ENCODE peak calls at places on chromosomes 3 and 15, in ten cellular contexts. E is nephron progenitor cell; O is activated CD8-positive, alpha-beta memory T cell treated with anti-CD3 and anti-CD28 coated beads for 48 hours; Y is LoVo; M is adipocyte; Z is astrocyte of the cerebellum; D is 8988T; G is erythroblast; L is NCI-H345; S is activated CD8-positive, alpha-beta T cell treated with anti-CD3 and anti-CD28 coated beads for 36 hours. N is an unnamed sample.

GRCh38 chr3:184685646-184686045 is 26.2 kb downstream of the MAGEF1 start:
- DNase-seq in E (peak; percentile 31), O (no peak), Y (no peak), M (no peak), Z (no peak), D (no peak), G (no peak), L (no peak), S (no peak), N (no peak)

GRCh38 chr15:73717802-73718201 is 33.6 kb downstream of the CD276 start:
- DNase-seq in E (no peak), O (no peak), Y (no peak), M (no peak), Z (no peak), D (no peak), G (no peak), L (no peak), S (no peak), N (no peak)

GRCh38 chr3:120506828-120507774 is 56.3 kb upstream of the FSTL1 start:
- DNase-seq in E (peak; percentile 43), O (no peak), Y (peak; percentile 51), M (peak; percentile 79), Z (no peak), D (no peak), G (peak; percentile 25), L (no peak), S (peak; percentile 20), N (peak; percentile 75)

GRCh38 chr15:89858661-89859458 is 34.9 kb downstream of the AP3S2 start:
- DNase-seq in E (no peak), O (no peak), Y (no peak), M (no peak), Z (no peak), D (no peak), G (no peak), L (no peak), S (no peak), N (no peak)

GRCh38 chr15:82139823-82140268 is 94.0 kb upstream of the MEX3B start:
- DNase-seq in E (no peak), O (no peak), Y (peak; percentile 32), M (peak; percentile 93), Z (no peak), D (no peak), G (peak; percentile 52), L (peak; percentile 1), S (no peak), N (no peak)

GRCh38 chr3:119628816-119629445 is 31.2 kb downstream of the PLA1A start:
- DNase-seq in E (no peak), O (no peak), Y (peak; percentile 20), M (peak; percentile 30), Z (peak; percentile 32), D (no peak), G (no peak), L (no peak), S (no peak), N (no peak)

GRCh38 chr3:188926741-188927650 is 244.8 kb upstream of the TPRG1 start:
- DNase-seq in E (peak; percentile 20), O (no peak), Y (no peak), M (no peak), Z (no peak), D (no peak), G (no peak), L (no peak), S (no peak), N (no peak)

GRCh38 chr3:87498358-87499080 is 222.1 kb upstream of the POU1F1 start:
- DNase-seq in E (no peak), O (no peak), Y (peak; percentile 52), M (no peak), Z (no peak), D (no peak), G (no peak), L (no peak), S (no peak), N (no peak)

GRCh38 chr15:39281094-39281493 is 299.8 kb upstream of the THBS1 start:
- DNase-seq in E (no peak), O (no peak), Y (no peak), M (no peak), Z (peak; percentile 76), D (no peak), G (no peak), L (no peak), S (no peak), N (no peak)

GRCh38 chr3:165653130-165653778 is 184.0 kb downstream of the BCHE start:
- DNase-seq in E (no peak), O (no peak), Y (no peak), M (no peak), Z (no peak), D (no peak), G (no peak), L (no peak), S (no peak), N (no peak)

GRCh38 chr15:74906193-74906449 is 530 bp downstream of the FAM219B start:
- DNase-seq in E (no peak), O (no peak), Y (no peak), M (no peak), Z (no peak), D (no peak), G (peak; percentile 62), L (no peak), S (peak; percentile 46), N (no peak)

GRCh38 chr15:33860749-33861148 is 107.5 kb upstream of the CHRM5 start:
- DNase-seq in E (no peak), O (no peak), Y (no peak), M (peak; percentile 39), Z (no peak), D (no peak), G (peak; percentile 8), L (no peak), S (no peak), N (no peak)

GRCh38 chr3:13251166-13251892 is 168.8 kb downstream of the NUP210 start:
- DNase-seq in E (no peak), O (no peak), Y (no peak), M (no peak), Z (no peak), D (no peak), G (no peak), L (no peak), S (no peak), N (no peak)

GRCh38 chr3:128922804-128923459 is 43.5 kb downstream of the ACAD9 start:
- DNase-seq in E (no peak), O (peak; percentile 23), Y (no peak), M (no peak), Z (no peak), D (no peak), G (no peak), L (no peak), S (peak; percentile 83), N (no peak)

GRCh38 chr3:172832983-172833382 is 82.5 kb downstream of the ECT2 start:
- DNase-seq in E (no peak), O (no peak), Y (no peak), M (no peak), Z (no peak), D (no peak), G (no peak), L (no peak), S (no peak), N (no peak)

GRCh38 chr3:119294889-119295769 is 946 bp downstream of the ARHGAP31 start:
- DNase-seq in E (peak; percentile 43), O (no peak), Y (no peak), M (peak; percentile 69), Z (no peak), D (no peak), G (peak; percentile 49), L (no peak), S (peak; percentile 81), N (peak; percentile 86)

GRCh38 chr15:66233487-66234415 is 19.8 kb downstream of the MEGF11 start:
- DNase-seq in E (no peak), O (no peak), Y (peak; percentile 34), M (no peak), Z (no peak), D (no peak), G (peak; percentile 71), L (no peak), S (peak; percentile 56), N (no peak)

GRCh38 chr3:64505419-64505818 is 182.4 kb downstream of the ADAMTS9 start:
- DNase-seq in E (no peak), O (no peak), Y (no peak), M (peak; percentile 46), Z (no peak), D (no peak), G (no peak), L (no peak), S (no peak), N (no peak)

GRCh38 chr3:124781706-124782376 is 51.6 kb downstream of the UMPS start:
- DNase-seq in E (no peak), O (no peak), Y (no peak), M (no peak), Z (no peak), D (no peak), G (no peak), L (no peak), S (no peak), N (no peak)